ENCODE peak calls at places on chromosomes 6 and 20, in four cellular contexts. One of them, this sample, is unnamed.

GRCh38 chr6:128504003-128504654 is 16.3 kb downstream of the PTPRK start:
- DNase-seq in IMR-90: no peak
- DNase-seq in mesendoderm: no peak
- DNase-seq in NT2/D1: no peak
- DNase-seq in this sample: no peak

GRCh38 chr6:110116258-110116657 is 63.2 kb downstream of the WASF1 start:
- DNase-seq in mesendoderm: peak; percentile 25
- DNase-seq in NT2/D1: no peak
- DNase-seq in IMR-90: no peak
- DNase-seq in this sample: no peak

GRCh38 chr6:133410628-133411027 is 169.5 kb downstream of the EYA4 start:
- DNase-seq in NT2/D1: no peak
- DNase-seq in mesendoderm: peak; percentile 95
- DNase-seq in IMR-90: no peak
- DNase-seq in this sample: no peak

GRCh38 chr6:85459224-85459901 is 9.5 kb downstream of the NT5E start:
- DNase-seq in mesendoderm: no peak
- DNase-seq in NT2/D1: no peak
- DNase-seq in IMR-90: peak; percentile 82
- DNase-seq in this sample: no peak

GRCh38 chr6:101689156-101689555 is 295.6 kb downstream of the GRIK2 start:
- DNase-seq in mesendoderm: no peak
- DNase-seq in NT2/D1: no peak
- DNase-seq in IMR-90: no peak
- DNase-seq in this sample: no peak

GRCh38 chr6:1904494-1904854 is 294.8 kb downstream of the FOXC1 start:
- DNase-seq in mesendoderm: no peak
- DNase-seq in IMR-90: no peak
- DNase-seq in NT2/D1: no peak
- DNase-seq in this sample: no peak

GRCh38 chr6:156899071-156899470 is 121.9 kb downstream of the ARID1B start:
- DNase-seq in IMR-90: no peak
- DNase-seq in NT2/D1: no peak
- DNase-seq in mesendoderm: no peak
- DNase-seq in this sample: no peak

GRCh38 chr6:84078335-84078734 is 44.8 kb downstream of the MRAP2 start:
- DNase-seq in IMR-90: no peak
- DNase-seq in mesendoderm: peak; percentile 69
- DNase-seq in NT2/D1: no peak
- DNase-seq in this sample: no peak

GRCh38 chr20:40826699-40827098 is 137.7 kb upstream of the MAFB start:
- DNase-seq in NT2/D1: no peak
- DNase-seq in IMR-90: no peak
- DNase-seq in mesendoderm: no peak
- DNase-seq in this sample: no peak

GRCh38 chr6:22636450-22636849 is 67.1 kb downstream of the HDGFL1 start:
- DNase-seq in IMR-90: peak; percentile 26
- DNase-seq in NT2/D1: no peak
- DNase-seq in mesendoderm: no peak
- DNase-seq in this sample: no peak

GRCh38 chr6:123715243-123715863 is 78.6 kb upstream of the TRDN start:
- DNase-seq in mesendoderm: peak; percentile 59
- DNase-seq in IMR-90: no peak
- DNase-seq in NT2/D1: peak; percentile 6
- DNase-seq in this sample: peak; percentile 18

GRCh38 chr6:66851930-66852329 is 1144.9 kb upstream of the EYS start:
- DNase-seq in mesendoderm: no peak
- DNase-seq in IMR-90: no peak
- DNase-seq in NT2/D1: no peak
- DNase-seq in this sample: no peak

GRCh38 chr20:20019123-20019522 is 2.0 kb downstream of the NAA20 start:
- DNase-seq in IMR-90: no peak
- DNase-seq in NT2/D1: no peak
- DNase-seq in mesendoderm: no peak
- DNase-seq in this sample: no peak

GRCh38 chr6:168102093-168102985 is 23.3 kb upstream of the FRMD1 start:
- DNase-seq in IMR-90: no peak
- DNase-seq in NT2/D1: no peak
- DNase-seq in mesendoderm: no peak
- DNase-seq in this sample: no peak

GRCh38 chr20:35048739-35049138 is 43.9 kb downstream of the TRPC4AP start:
- DNase-seq in NT2/D1: no peak
- DNase-seq in mesendoderm: no peak
- DNase-seq in IMR-90: no peak
- DNase-seq in this sample: no peak

GRCh38 chr6:30937265-30937664 is 3.5 kb upstream of the MUCL3 start:
- DNase-seq in NT2/D1: no peak
- DNase-seq in IMR-90: no peak
- DNase-seq in mesendoderm: no peak
- DNase-seq in this sample: no peak

GRCh38 chr6:42923656-42924055 is 5.6 kb upstream of the CNPY3 start:
- DNase-seq in mesendoderm: no peak
- DNase-seq in IMR-90: no peak
- DNase-seq in NT2/D1: no peak
- DNase-seq in this sample: no peak

GRCh38 chr20:45318948-45319347 is 10.8 kb upstream of the MATN4 start:
- DNase-seq in mesendoderm: no peak
- DNase-seq in IMR-90: no peak
- DNase-seq in NT2/D1: no peak
- DNase-seq in this sample: no peak

GRCh38 chr20:38153011-38153329 is 12.1 kb downstream of the TGM2 start:
- DNase-seq in IMR-90: no peak
- DNase-seq in NT2/D1: no peak
- DNase-seq in mesendoderm: no peak
- DNase-seq in this sample: no peak

GRCh38 chr6:30450908-30451818 is 38.1 kb upstream of the HLA-E start:
- DNase-seq in IMR-90: peak; percentile 58
- DNase-seq in NT2/D1: no peak
- DNase-seq in mesendoderm: peak; percentile 17
- DNase-seq in this sample: peak; percentile 85

GRCh38 chr6:90472716-90473115 is 114.2 kb downstream of the MAP3K7 start:
- DNase-seq in mesendoderm: no peak
- DNase-seq in NT2/D1: no peak
- DNase-seq in IMR-90: no peak
- DNase-seq in this sample: no peak

GRCh38 chr6:107827541-107827940 is 3.4 kb upstream of the SCML4 start:
- DNase-seq in IMR-90: no peak
- DNase-seq in NT2/D1: no peak
- DNase-seq in mesendoderm: no peak
- DNase-seq in this sample: no peak

GRCh38 chr20:57838670-57839142 is 128.9 kb upstream of the PMEPA1 start:
- DNase-seq in NT2/D1: no peak
- DNase-seq in mesendoderm: no peak
- DNase-seq in IMR-90: no peak
- DNase-seq in this sample: no peak
- H3K9ac ChIP-seq in NT2/D1: no peak overlapping the region
- H3K9ac ChIP-seq in mesendoderm: no peak overlapping the region
- H3K9ac ChIP-seq in IMR-90: no peak overlapping the region
- H3K9ac ChIP-seq in this sample: no peak overlapping the region

GRCh38 chr6:33726696-33727095 is 15.2 kb upstream of the UQCC2 start:
- DNase-seq in mesendoderm: no peak
- DNase-seq in NT2/D1: no peak
- DNase-seq in IMR-90: no peak
- DNase-seq in this sample: no peak
- H3K9ac ChIP-seq in mesendoderm: no peak overlapping the region
- H3K9ac ChIP-seq in NT2/D1: no peak overlapping the region
- H3K9ac ChIP-seq in IMR-90: no peak overlapping the region
- H3K9ac ChIP-seq in this sample: no peak overlapping the region

GRCh38 chr6:47235964-47236760 is 73.5 kb downstream of the TNFRSF21 start:
- DNase-seq in IMR-90: no peak
- DNase-seq in mesendoderm: no peak
- DNase-seq in NT2/D1: no peak
- DNase-seq in this sample: no peak
- H3K9ac ChIP-seq in IMR-90: no peak overlapping the region
- H3K9ac ChIP-seq in mesendoderm: no peak overlapping the region
- H3K9ac ChIP-seq in NT2/D1: no peak overlapping the region
- H3K9ac ChIP-seq in this sample: no peak overlapping the region

DNA sequence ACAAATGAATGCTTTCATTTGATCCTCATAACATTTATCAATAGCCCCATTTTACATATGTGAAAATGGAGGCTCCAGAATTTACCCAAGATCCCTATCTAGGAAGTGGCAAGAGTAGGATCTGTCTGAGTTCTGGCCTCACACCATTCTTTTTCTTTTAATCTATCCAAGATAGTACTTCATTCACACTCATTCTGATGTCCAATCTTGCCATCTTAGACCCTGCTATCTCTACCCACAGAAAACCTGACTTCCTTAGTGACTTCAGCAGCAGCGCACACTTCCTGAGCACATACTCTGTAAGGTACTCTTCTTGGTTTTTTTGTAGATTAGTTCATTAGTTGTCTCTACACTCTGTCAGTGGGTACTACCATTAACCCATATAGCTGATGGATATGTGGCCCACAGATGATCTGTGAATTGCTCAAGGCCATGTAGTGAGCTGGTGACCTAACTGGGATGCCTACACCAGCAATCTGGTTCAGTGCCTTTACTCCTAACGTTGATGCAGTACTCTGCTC is 36.3 kb downstream of the COX4I2 start:
- DNase-seq in IMR-90: no peak
- DNase-seq in mesendoderm: no peak
- DNase-seq in NT2/D1: no peak
- DNase-seq in this sample: no peak
- H3K9ac ChIP-seq in IMR-90: no peak overlapping the region
- H3K9ac ChIP-seq in mesendoderm: no peak overlapping the region
- H3K9ac ChIP-seq in NT2/D1: no peak overlapping the region
- H3K9ac ChIP-seq in this sample: no peak overlapping the region

GRCh38 chr20:10511507-10512231 is 76.6 kb downstream of the SLX4IP start:
- DNase-seq in IMR-90: peak; percentile 99
- DNase-seq in NT2/D1: peak; percentile 44
- DNase-seq in mesendoderm: peak; percentile 95
- DNase-seq in this sample: no peak
- H3K9ac ChIP-seq in IMR-90: peak overlapping the region; percentile 69
- H3K9ac ChIP-seq in NT2/D1: no peak overlapping the region
- H3K9ac ChIP-seq in mesendoderm: no peak overlapping the region
- H3K9ac ChIP-seq in this sample: peak overlapping the region; percentile 36

This sample was measured in SK-N-MC.